ENCODE peak calls at places on chromosomes 1 and 21, in nine cellular contexts. F is colonic mucosa, Y is RWPE1, N is heart right ventricle, U is GM20000, K is heart left ventricle, B is kidney, D is PC-3, O is breast epithelium. P is an unnamed sample.

GRCh38 chr1:55323760-55324159 is 108.6 kb upstream of the USP24 start:
- DNase-seq in N (no peak), D (no peak), Y (no peak), F (no peak), B (no peak), K (no peak), O (no peak), U (no peak), P (no peak)

GRCh38 chr1:37606481-37607263 is 10.9 kb upstream of the GNL2 start:
- DNase-seq in F (no peak), Y (no peak), K (no peak), B (no peak), N (no peak), O (no peak), U (no peak), D (no peak), P (no peak)

GRCh38 chr1:24045766-24046165 is 65.6 kb upstream of the SRSF10 start:
- DNase-seq in O (no peak), N (no peak), D (no peak), K (no peak), U (no peak), Y (no peak), F (no peak), B (no peak), P (no peak)

GRCh38 chr1:78038491-78038939 is 7.3 kb upstream of the GIPC2 start:
- DNase-seq in F (no peak), O (no peak), K (no peak), Y (no peak), B (no peak), D (peak; percentile 79), N (no peak), U (no peak), P (no peak)

GRCh38 chr1:7002728-7003127 is 217.5 kb downstream of the CAMTA1 start:
- DNase-seq in B (no peak), K (no peak), D (peak; percentile 12), O (no peak), F (no peak), Y (peak; percentile 11), N (no peak), U (no peak), P (no peak)

GRCh38 chr1:3817138-3817740 is 20.9 kb upstream of the LRRC47 start:
- DNase-seq in U (no peak), D (no peak), N (no peak), O (no peak), B (peak; percentile 68), Y (no peak), F (no peak), K (no peak), P (no peak)

GRCh38 chr1:166029196-166029965 is 137.4 kb downstream of the FAM78B start:
- DNase-seq in B (no peak), O (no peak), U (no peak), N (peak; percentile 9), D (no peak), K (peak; percentile 66), F (no peak), Y (no peak), P (no peak)

GRCh38 chr1:21065851-21066250 is 110.8 kb downstream of the EIF4G3 start:
- DNase-seq in K (no peak), F (no peak), B (no peak), D (no peak), N (no peak), Y (no peak), O (no peak), U (no peak), P (no peak)

GRCh38 chr1:238329671-238330070 is 438.9 kb upstream of the ZP4 start:
- DNase-seq in O (no peak), D (no peak), U (no peak), B (no peak), F (no peak), K (no peak), N (no peak), Y (no peak), P (no peak)

GRCh38 chr1:29121951-29122661 is 1.6 kb downstream of the TMEM200B start:
- DNase-seq in U (peak; percentile 61), F (no peak), D (peak; percentile 19), O (no peak), B (peak; percentile 82), K (no peak), Y (no peak), N (peak; percentile 34), P (peak; percentile 32)

GRCh38 chr1:85128296-85128695 is 72.5 kb downstream of the SYDE2 start:
- DNase-seq in D (peak; percentile 10), K (no peak), U (no peak), N (no peak), B (no peak), Y (no peak), F (no peak), O (no peak), P (no peak)

GRCh38 chr1:23069149-23069548 is 49.9 kb downstream of the KDM1A start:
- DNase-seq in D (no peak), F (no peak), O (no peak), B (no peak), K (no peak), Y (no peak), N (no peak), U (no peak), P (no peak)

GRCh38 chr1:183125279-183125999 is 60.6 kb upstream of the LAMC2 start:
- DNase-seq in K (no peak), O (no peak), U (no peak), Y (no peak), D (no peak), F (no peak), N (no peak), B (no peak), P (no peak)

GRCh38 chr1:66168919-66169725 is 364.8 kb upstream of the SGIP1 start:
- DNase-seq in D (no peak), Y (no peak), N (no peak), B (no peak), K (no peak), O (no peak), U (no peak), F (no peak), P (no peak)

GRCh38 chr1:3351300-3352083 is 103.0 kb upstream of the ARHGEF16 start:
- DNase-seq in N (no peak), K (no peak), D (peak; percentile 14), F (no peak), B (no peak), O (no peak), U (no peak), Y (no peak), P (no peak)

GRCh38 chr1:206967096-206967851 is 3.0 kb downstream of the FCAMR start:
- DNase-seq in D (peak; percentile 59), F (peak; percentile 18), O (no peak), N (no peak), B (no peak), Y (no peak), K (no peak), U (peak; percentile 31), P (no peak)

GRCh38 chr1:6966326-6966725 is 181.1 kb downstream of the CAMTA1 start:
- DNase-seq in K (no peak), N (no peak), O (no peak), D (no peak), Y (no peak), B (no peak), F (no peak), U (no peak), P (no peak)

GRCh38 chr1:169245706-169246105 is 121.9 kb downstream of the NME7 start:
- DNase-seq in O (no peak), D (peak; percentile 59), Y (no peak), B (no peak), U (no peak), K (no peak), N (no peak), F (no peak), P (no peak)

DNA sequence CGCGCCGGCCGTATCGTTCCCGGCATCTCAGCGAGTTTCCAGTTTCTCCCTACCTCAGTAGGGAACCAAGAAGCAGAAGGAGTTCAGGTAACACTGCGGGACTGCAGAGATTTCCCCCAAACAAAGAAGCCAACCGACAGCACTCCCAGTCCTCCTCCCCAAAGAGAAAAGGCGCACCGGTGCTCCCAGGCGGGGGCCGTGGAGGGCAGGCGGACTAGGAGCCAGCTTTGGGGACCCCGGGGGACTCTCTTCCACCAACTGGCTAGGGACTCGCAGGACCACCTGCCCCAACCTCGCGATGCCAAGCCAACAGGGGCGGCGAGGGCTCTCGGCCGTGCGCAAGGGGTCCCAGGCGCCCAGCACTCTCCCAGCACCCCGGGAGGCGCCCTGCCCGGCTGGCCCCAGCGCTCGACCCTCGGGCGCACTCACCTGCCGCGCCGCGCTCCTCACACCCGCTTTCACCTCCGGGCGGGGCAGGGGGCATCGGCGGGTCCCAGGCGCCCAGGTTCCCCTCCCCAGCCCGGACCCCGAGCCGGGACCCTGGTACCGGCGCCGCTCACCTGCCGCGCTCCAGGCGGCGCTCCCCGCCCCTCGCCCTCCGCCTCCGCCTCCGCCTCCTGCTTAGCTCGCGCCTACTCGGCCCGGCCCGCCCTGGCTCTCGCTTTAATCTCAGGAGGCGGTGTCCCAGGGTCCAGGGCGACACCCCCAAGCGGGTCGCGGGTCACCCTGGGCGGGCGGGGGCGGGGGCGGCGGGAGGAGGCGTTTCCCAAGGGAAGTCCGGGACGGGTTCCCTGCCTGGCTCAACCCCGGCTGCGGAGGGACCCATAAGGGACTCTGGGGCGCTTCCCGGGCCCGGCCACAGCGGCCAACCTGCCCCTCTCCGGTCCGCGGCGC is at the start of gene TMPRSS2:
- DNase-seq in K (no peak), O (peak; percentile 70), Y (no peak), F (peak; percentile 90), B (peak; percentile 92), D (peak; percentile 68), N (no peak), U (no peak), P (peak; percentile 66)
- TF ChIP-seq CTCF in K (no peak), O (no peak), Y (no peak), F (no peak), B (no peak), D (no peak), N (no peak), U (no peak), P (no peak)

GRCh38 chr1:115596080-115596795 is 45.5 kb upstream of the VANGL1 start:
- DNase-seq in D (peak; percentile 68), O (no peak), F (no peak), Y (no peak), U (no peak), K (no peak), B (no peak), N (no peak), P (no peak)
- TF ChIP-seq CTCF in D (peak; percentile 9), O (no peak), F (no peak), Y (peak; percentile 54), U (no peak), K (no peak), B (no peak), N (peak; percentile 6), P (no peak)

GRCh38 chr1:63454269-63454668 is 68.8 kb downstream of the ITGB3BP start:
- DNase-seq in F (no peak), Y (no peak), D (peak; percentile 36), B (no peak), O (no peak), N (no peak), K (no peak), U (no peak), P (no peak)
- TF ChIP-seq CTCF in F (no peak), Y (no peak), D (peak; percentile 50), B (no peak), O (no peak), N (no peak), K (no peak), U (no peak), P (no peak)

GRCh38 chr1:32179443-32180185 is at the start of gene TXLNA:
- DNase-seq in K (peak; percentile 97), D (peak; percentile 91), O (peak; percentile 91), B (peak; percentile 99), N (peak; percentile 94), F (peak; percentile 96), U (peak; percentile 98), Y (peak; percentile 95), P (peak; percentile 89)
- TF ChIP-seq CTCF in K (peak; percentile 7), D (no peak), O (no peak), B (no peak), N (no peak), F (no peak), U (no peak), Y (no peak), P (no peak)